ENCODE peak calls at places on chromosome 20, in six cellular contexts. X is breast epithelium, J is heart right ventricle, C is fibroblast of mammary gland, S is coronary artery, R is endothelial cell. G is an unnamed sample.

GRCh38 chr20:7330850-7331249 is 563.4 kb downstream of the BMP2 start:
- DNase-seq in X (no peak), J (no peak), C (no peak), S (no peak), R (no peak), G (no peak)

GRCh38 chr20:31544600-31544999 is 30.4 kb downstream of the HM13 start:
- DNase-seq in X (no peak), J (no peak), C (no peak), S (no peak), R (no peak), G (no peak)

GRCh38 chr20:43558412-43559146 is at the start of gene SGK2:
- DNase-seq in X (no peak), J (no peak), C (peak; percentile 63), S (no peak), R (no peak), G (no peak)

GRCh38 chr20:48283470-48284110 is 498.3 kb upstream of the SULF2 start:
- DNase-seq in X (peak; percentile 86), J (peak; percentile 23), C (peak; percentile 77), S (peak; percentile 77), R (peak; percentile 11), G (no peak)

GRCh38 chr20:34689486-34689885 is 12.6 kb upstream of the PIGU start:
- DNase-seq in X (no peak), J (no peak), C (peak; percentile 42), S (no peak), R (no peak), G (no peak)

GRCh38 chr20:45128066-45128465 is 3.8 kb upstream of the WFDC12 start:
- DNase-seq in X (no peak), J (no peak), C (no peak), S (no peak), R (no peak), G (no peak)

GRCh38 chr20:13261460-13262301 is 40.6 kb downstream of the ISM1 start:
- DNase-seq in X (no peak), J (peak; percentile 46), C (peak; percentile 59), S (no peak), R (peak; percentile 63), G (peak; percentile 61)

GRCh38 chr20:53493201-53493908 is 100.3 kb downstream of the ZNF217 start:
- DNase-seq in X (no peak), J (no peak), C (peak; percentile 59), S (no peak), R (no peak), G (no peak)

GRCh38 chr20:50321797-50322480 is 131.3 kb downstream of the CEBPB start:
- DNase-seq in X (peak; percentile 49), J (no peak), C (peak; percentile 49), S (no peak), R (no peak), G (no peak)

GRCh38 chr20:60695223-60695622 is 556.8 kb upstream of the CDH4 start:
- DNase-seq in X (no peak), J (no peak), C (peak; percentile 98), S (no peak), R (no peak), G (no peak)

GRCh38 chr20:45010399-45010828 is 44.1 kb downstream of the STK4 start:
- DNase-seq in X (no peak), J (no peak), C (peak; percentile 56), S (no peak), R (no peak), G (no peak)

GRCh38 chr20:57501461-57502330 is 23.2 kb downstream of the CTCFL start:
- DNase-seq in X (no peak), J (no peak), C (no peak), S (no peak), R (no peak), G (peak; percentile 51)

GRCh38 chr20:52031574-52032303 is 159.8 kb downstream of the ZFP64 start:
- DNase-seq in X (no peak), J (no peak), C (peak; percentile 74), S (no peak), R (no peak), G (no peak)

GRCh38 chr20:41411458-41411857 is 44.8 kb upstream of the EMILIN3 start:
- DNase-seq in X (no peak), J (no peak), C (peak; percentile 67), S (no peak), R (no peak), G (no peak)

GRCh38 chr20:60233006-60233405 is 274.8 kb downstream of the CDH26 start:
- DNase-seq in X (no peak), J (no peak), C (peak; percentile 51), S (no peak), R (no peak), G (no peak)

GRCh38 chr20:61959301-61959700 is 106.4 kb downstream of the TAF4 start:
- DNase-seq in X (no peak), J (no peak), C (peak; percentile 11), S (no peak), R (no peak), G (no peak)

GRCh38 chr20:3084283-3084985 is at the start of gene AVP:
- DNase-seq in X (no peak), J (no peak), C (no peak), S (no peak), R (no peak), G (no peak)

GRCh38 chr20:50339196-50339901 is 148.7 kb downstream of the CEBPB start:
- DNase-seq in X (peak; percentile 60), J (no peak), C (peak; percentile 64), S (no peak), R (no peak), G (no peak)

GRCh38 chr20:1920252-1920651 is 25.0 kb downstream of the SIRPA start:
- DNase-seq in X (no peak), J (no peak), C (no peak), S (no peak), R (no peak), G (no peak)

GRCh38 chr20:48831702-48832422 is 4.1 kb upstream of the PREX1 start:
- DNase-seq in X (no peak), J (peak; percentile 51), C (peak; percentile 70), S (peak; percentile 82), R (no peak), G (no peak)

GRCh38 chr20:51417745-51418529 is 124.6 kb downstream of the NFATC2 start:
- DNase-seq in X (no peak), J (no peak), C (no peak), S (no peak), R (no peak), G (no peak)

GRCh38 chr20:5039255-5039657 is 37.9 kb upstream of the SLC23A2 start:
- DNase-seq in X (no peak), J (no peak), C (no peak), S (no peak), R (no peak), G (no peak)

GRCh38 chr20:1764136-1765033 is 106.8 kb upstream of the SIRPG start:
- DNase-seq in X (peak; percentile 53), J (peak; percentile 67), C (peak; percentile 86), S (no peak), R (peak; percentile 75), G (peak; percentile 76)

GRCh38 chr20:5000263-5001173 is 792 bp downstream of the SLC23A2 start:
- DNase-seq in X (peak; percentile 39), J (peak; percentile 36), C (peak; percentile 23), S (no peak), R (peak; percentile 15), G (peak; percentile 44)

GRCh38 chr20:3237958-3238615 is 903 bp downstream of the SLC4A11 start:
- DNase-seq in X (no peak), J (no peak), C (no peak), S (no peak), R (peak; percentile 37), G (no peak)

DNA sequence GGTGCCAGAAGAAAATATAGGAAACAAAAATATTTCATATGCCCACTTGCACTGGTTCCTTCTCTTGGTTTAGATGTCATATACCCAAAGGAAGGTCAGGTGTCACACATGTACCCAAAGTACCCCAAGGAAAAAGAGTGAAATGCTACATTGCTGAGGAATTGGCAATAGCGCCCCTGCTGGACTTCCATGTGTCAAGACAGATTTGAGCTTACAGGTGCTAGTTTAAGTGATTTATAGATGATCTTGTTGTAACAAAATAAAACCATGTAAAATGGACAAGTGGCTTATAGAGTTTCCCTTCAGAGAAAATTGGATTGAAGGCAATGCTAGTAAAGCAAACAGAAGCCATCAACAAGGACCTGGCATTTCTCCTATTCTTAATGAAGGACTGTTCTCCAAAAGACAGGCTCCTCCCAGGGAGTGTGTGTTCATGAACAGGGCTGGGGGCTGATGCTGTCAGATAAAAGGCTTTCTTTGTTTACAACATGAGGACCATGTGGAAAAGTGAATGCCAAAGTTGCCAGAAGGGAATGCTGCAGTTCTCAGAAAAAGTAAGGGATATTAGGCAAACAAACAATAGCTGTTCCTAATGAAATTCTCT is 64.3 kb upstream of the PAK5 start:
- DNase-seq in X (no peak), J (no peak), C (peak; percentile 11), S (no peak), R (peak; percentile 26), G (no peak)
- TF ChIP-seq CTCF in X (no peak), J (no peak), C (peak; percentile 53), S (no peak), R (peak; percentile 77), G (peak; percentile 54)

DNA sequence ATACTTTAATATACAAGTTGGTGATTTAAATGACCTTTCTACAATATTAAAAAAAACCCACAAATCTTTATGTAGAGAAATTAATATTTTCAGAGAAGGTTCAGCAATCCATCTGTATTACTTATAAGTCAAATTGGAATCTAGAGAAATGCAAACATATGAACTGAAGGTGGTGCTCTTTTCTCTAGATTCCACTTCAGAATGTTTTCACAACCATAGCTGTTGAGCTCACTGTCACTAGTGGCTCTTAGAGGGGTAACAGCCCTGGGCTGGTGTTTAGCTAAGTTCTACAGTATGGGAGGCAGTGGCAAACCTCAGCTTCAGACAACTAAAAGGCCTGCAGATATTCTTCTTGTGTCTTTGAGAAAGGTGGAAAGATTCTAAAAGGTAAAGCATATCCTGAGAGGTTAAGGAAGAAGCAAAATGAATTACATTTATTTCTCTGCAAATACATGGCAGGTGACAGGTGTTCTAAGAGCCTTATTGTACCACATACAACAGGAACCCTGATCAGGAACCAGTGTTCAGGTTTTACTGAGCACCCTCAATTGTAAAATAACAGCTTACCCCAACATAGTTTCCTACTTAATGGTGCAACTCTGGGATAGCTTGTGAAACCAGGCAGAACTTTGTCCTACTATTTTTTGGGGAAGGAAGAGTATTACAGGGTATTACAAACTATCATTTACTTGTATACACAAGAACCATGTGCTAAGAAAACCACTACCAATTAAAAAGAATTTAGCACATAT is 56.6 kb upstream of the SAMHD1 start:
- DNase-seq in X (no peak), J (no peak), C (peak; percentile 41), S (no peak), R (no peak), G (no peak)
- TF ChIP-seq CTCF in X (no peak), J (peak; percentile 17), C (peak; percentile 8), S (no peak), R (no peak), G (no peak)

GRCh38 chr20:25081065-25081729 is 744 bp downstream of the VSX1 start:
- DNase-seq in X (no peak), J (no peak), C (no peak), S (peak; percentile 60), R (peak; percentile 71), G (no peak)
- TF ChIP-seq CTCF in X (no peak), J (no peak), C (no peak), S (no peak), R (no peak), G (no peak)

GRCh38 chr20:20083796-20084195 is 31.5 kb downstream of the CFAP61 start:
- DNase-seq in X (no peak), J (no peak), C (peak; percentile 34), S (no peak), R (no peak), G (no peak)
- TF ChIP-seq CTCF in X (peak; percentile 55), J (peak; percentile 68), C (peak; percentile 40), S (no peak), R (peak; percentile 60), G (peak; percentile 55)